ENCODE peak calls at places on chromosomes 11 and 22, in four cellular contexts. W is sigmoid colon, Z is transverse colon, Y is ovary. N is an unnamed sample.

GRCh38 chr11:39304586-39304985 is 2154.9 kb downstream of the LRRC4C start:
- DNase-seq in Z (no peak), W (no peak), Y (no peak), N (no peak)

GRCh38 chr22:29369460-29369859 is 18.9 kb downstream of the AP1B1 start:
- DNase-seq in Z (peak), Y (peak), W (peak), N (peak)

GRCh38 chr11:2376751-2377451 is at the start of gene CD81:
- DNase-seq in Y (peak), W (no peak), Z (no peak), N (peak)

GRCh38 chr22:32591620-32592019 is 117.0 kb downstream of the FBXO7 start:
- DNase-seq in W (no peak), Z (no peak), Y (no peak), N (no peak)

GRCh38 chr11:115267228-115267627 is 237.0 kb downstream of the CADM1 start:
- DNase-seq in Z (no peak), W (no peak), Y (no peak), N (no peak)

GRCh38 chr11:109508185-109508584 is 86.2 kb downstream of the C11orf87 start:
- DNase-seq in Z (no peak), W (no peak), Y (no peak), N (no peak)

GRCh38 chr11:57515332-57516060 is at the start of gene SLC43A1:
- DNase-seq in Y (peak), Z (peak), W (peak), N (peak)

GRCh38 chr11:84218318-84218717 is 932.2 kb upstream of the CCDC90B start:
- DNase-seq in W (no peak), Y (no peak), Z (no peak), N (no peak)

GRCh38 chr11:113587318-113587739 is 112.1 kb upstream of the DRD2 start:
- DNase-seq in Z (no peak), Y (no peak), W (no peak), N (no peak)

GRCh38 chr11:59866397-59866796 is at the start of gene TCN1:
- DNase-seq in Y (no peak), W (no peak), Z (no peak), N (no peak)

GRCh38 chr22:31647516-31647915 is 14.5 kb downstream of the PISD start:
- DNase-seq in Z (no peak), Y (no peak), W (no peak), N (no peak)

GRCh38 chr11:128904872-128905344 is 13.8 kb downstream of the KCNJ5 start:
- DNase-seq in W (no peak), Y (no peak), Z (peak), N (peak)

GRCh38 chr11:74446445-74446844 is 20.9 kb downstream of the KCNE3 start:
- DNase-seq in Y (no peak), W (no peak), Z (no peak), N (no peak)

GRCh38 chr11:76233936-76234703 is 27.8 kb upstream of the WNT11 start:
- DNase-seq in Y (peak), W (peak), Z (peak), N (peak)

GRCh38 chr11:1338201-1339065 is 29.0 kb upstream of the TOLLIP start:
- DNase-seq in W (peak), Y (peak), Z (no peak), N (no peak)

GRCh38 chr11:38819986-38820385 is 2221.9 kb upstream of the RAG2 start:
- DNase-seq in W (no peak), Z (no peak), Y (no peak), N (no peak)

GRCh38 chr11:11993814-11994213 is 14.6 kb downstream of the DKK3 start:
- DNase-seq in Y (no peak), W (peak), Z (no peak), N (no peak)

GRCh38 chr11:65577756-65578109 is 1.9 kb downstream of the EHBP1L1 start:
- DNase-seq in Z (peak), W (peak), Y (peak), N (no peak)
- TF ChIP-seq POLR2A in Z (no peak), W (no peak), Y (no peak), N (no peak)

DNA sequence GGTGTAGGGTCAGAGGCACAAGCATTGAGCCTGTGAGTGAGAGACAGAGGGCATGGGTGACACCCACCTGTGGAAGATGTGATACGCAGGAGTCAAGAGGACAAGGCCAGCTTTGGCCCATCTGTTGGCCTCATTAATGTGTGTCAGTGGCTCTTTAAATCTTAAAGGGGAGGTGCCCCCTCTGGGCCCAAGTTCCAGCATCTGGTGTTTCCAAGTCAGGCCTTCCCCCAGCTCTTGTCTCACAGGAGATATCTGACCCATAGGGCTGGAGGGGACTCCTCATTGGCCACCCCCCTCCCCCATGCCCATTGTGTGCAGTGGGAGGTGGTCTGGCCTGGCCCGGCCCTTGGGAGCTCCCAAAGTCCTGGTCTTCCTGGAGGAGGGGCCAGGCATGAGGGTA is 8.9 kb downstream of the KCNK7 start:
- DNase-seq in Y (no peak), Z (no peak), W (no peak), N (no peak)
- H3K4me3 ChIP-seq in Y (no peak), Z (no peak), W (no peak), N (no peak)

DNA sequence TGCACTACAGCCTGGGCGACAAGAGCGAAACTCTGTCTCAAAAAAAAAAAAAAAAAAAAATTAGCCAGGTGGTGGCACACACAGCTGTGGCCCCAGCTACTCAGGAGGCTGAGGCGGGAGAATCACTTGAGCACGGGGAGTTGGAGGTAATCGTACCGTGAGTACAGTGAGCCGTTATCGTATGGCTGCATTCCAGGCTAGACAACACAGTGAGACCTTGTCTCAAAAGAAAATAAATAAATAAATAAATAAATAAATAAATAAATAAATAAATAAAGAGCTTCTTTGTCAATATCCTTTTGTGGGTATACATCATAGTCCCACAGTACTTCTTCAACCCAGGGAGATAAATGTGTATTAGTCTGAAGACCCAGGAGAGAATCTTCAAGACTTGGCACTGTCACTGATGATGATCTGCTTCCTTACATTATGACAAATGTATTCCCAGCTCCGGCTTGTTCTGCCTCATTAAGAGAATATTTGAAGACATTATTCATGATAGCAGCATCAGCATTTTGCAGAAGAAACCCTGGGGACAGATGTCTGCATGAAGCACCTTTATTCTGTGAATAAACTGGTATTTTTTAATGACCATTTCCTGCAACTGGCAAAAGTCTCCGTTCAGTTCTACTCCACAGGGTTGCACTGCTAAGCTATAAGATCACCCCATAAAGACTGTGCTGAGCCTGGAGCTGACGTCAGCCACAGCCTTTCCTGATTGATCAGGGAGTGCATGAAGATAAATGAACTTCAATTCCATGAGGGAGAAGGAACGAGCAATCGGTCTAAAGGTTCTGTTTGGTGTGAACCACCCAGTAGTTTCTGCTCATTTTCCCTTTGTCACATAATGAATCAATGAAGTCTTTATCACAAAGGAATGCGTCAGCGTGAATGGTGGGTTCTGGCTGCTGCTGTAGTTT is 1.7 kb upstream of the ACY3 start:
- DNase-seq in W (no peak), Y (no peak), Z (peak), N (peak)
- H3K27ac ChIP-seq in W (no peak), Y (no peak), Z (peak), N (peak)

DNA sequence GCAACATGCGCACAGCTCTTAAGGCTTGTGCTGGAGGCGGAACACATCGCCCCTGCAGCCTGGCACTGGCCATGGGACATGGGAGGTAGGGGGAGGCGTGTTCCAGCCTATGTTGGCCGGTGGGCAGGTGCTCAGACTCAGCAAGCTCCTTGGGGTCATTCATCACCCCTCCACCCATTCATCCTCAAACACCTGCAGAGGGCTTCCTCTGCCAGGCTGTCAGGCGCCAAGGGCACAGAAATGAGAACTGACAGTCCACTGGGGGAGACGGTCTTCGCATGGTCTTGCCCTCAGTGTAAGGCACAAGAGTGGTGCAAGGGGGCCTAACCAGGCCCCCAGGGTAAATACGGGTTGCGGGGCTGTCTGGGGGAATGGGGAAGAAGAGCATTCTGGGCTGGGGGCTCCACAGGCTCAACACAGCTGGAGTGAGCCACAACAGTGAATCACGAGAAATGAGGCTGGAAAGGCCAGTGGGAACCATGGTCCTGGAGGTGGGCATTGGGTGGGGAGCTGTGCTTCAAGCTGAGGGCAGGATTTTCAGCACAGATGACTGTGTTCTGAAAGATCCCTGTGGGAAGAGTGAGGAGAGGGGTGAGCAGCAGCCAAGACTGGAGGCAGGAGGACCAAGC is 55.4 kb downstream of the ARFGAP3 start:
- DNase-seq in Z (no peak), W (peak), Y (no peak), N (no peak)
- TF ChIP-seq POLR2A in Z (no peak), W (no peak), Y (no peak), N (no peak)

GRCh38 chr22:45239378-45240136 is 1.1 kb downstream of the KIAA0930 start:
- DNase-seq in Z (no peak), W (no peak), Y (no peak), N (no peak)
- H3K4me3 ChIP-seq in Z (peak), W (peak), Y (peak), N (peak)

GRCh38 chr22:24124247-24124646 is 57.0 kb upstream of the SUSD2 start:
- DNase-seq in W (no peak), Z (no peak), Y (no peak), N (no peak)

GRCh38 chr22:24125942-24126341 is 55.3 kb upstream of the SUSD2 start:
- DNase-seq in Z (no peak), Y (no peak), W (no peak), N (no peak)

GRCh38 chr22:24128631-24129601 is 52.4 kb upstream of the SUSD2 start:
- DNase-seq in Z (no peak), Y (no peak), W (peak), N (no peak)

GRCh38 chr22:24129980-24130379 is 51.3 kb upstream of the SUSD2 start:
- DNase-seq in Z (no peak), W (no peak), Y (no peak), N (no peak)

DNA sequence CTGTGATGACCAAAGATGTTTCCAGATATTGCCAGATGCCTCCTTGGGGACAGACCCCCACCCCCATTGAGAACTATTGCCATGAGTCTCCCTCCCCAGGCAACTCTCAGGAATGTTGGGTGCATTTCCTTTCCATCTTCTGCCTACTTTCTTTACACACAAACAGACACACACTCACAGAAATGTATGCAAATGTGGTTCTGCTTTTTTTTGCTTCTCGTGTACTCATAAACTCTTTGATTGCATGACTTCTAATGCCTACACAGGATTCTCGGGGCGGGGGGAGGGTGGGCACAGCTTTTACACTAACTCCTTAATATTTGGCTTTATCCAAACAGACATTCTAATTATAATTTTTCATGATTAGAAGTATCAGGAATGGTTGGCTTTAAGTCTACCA is 53.3 kb upstream of the SUSD2 start:
- DNase-seq in Z (no peak), Y (no peak), W (no peak), N (no peak)
- H3K27ac ChIP-seq in Z (no peak), Y (no peak), W (no peak), N (no peak)

DNA sequence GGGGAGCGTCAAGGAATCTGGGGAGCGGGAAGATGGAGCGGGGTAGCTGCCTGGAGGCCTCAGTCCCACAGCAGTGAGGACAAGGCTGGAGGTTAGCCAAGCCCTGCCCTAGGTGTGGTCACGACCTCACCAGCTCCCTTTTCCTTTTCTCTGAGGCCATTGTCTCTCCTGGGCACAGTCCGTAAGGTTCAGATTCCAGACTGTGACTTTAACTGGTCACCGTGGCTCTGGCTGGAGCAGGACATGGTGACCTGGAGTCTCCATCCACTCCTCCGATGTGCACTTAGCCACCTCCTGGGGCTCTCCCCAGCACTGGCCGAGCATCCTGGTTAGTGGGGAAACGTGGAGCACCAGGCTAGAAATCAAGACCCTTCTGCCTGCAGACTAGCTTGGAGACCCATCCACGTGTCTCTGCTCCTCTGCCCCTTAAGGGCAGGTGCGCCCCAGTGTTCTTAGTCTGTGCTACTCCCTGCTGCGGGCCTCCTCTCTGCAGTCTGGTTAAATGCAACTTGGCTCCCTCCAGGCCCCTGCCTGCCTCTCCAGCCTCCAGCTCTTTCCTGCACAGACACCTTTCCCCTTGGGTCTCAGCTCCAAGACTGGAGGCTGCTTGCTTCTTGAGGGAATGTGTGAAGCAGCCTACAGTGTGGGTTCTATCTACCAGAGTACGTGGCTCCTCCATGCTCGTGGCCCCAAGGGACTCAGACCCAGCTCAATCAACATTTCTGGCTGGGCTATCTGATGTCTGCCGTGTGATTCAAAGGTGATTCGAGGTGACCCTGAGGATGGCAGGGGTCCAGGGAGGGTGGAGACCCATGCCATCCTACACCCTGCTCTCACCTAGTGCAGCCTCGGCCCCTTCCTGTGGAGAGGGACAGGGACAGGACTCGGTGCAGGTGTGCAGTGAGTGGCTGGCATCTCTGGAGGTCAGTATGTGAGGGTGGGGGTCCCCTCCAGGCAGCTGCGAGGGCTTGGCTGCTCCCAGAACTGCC is 5.2 kb downstream of the SLC25A1 start:
- DNase-seq in W (no peak), Y (no peak), Z (peak), N (no peak)
- TF ChIP-seq POLR2A in W (no peak), Y (no peak), Z (no peak), N (peak)

DNA sequence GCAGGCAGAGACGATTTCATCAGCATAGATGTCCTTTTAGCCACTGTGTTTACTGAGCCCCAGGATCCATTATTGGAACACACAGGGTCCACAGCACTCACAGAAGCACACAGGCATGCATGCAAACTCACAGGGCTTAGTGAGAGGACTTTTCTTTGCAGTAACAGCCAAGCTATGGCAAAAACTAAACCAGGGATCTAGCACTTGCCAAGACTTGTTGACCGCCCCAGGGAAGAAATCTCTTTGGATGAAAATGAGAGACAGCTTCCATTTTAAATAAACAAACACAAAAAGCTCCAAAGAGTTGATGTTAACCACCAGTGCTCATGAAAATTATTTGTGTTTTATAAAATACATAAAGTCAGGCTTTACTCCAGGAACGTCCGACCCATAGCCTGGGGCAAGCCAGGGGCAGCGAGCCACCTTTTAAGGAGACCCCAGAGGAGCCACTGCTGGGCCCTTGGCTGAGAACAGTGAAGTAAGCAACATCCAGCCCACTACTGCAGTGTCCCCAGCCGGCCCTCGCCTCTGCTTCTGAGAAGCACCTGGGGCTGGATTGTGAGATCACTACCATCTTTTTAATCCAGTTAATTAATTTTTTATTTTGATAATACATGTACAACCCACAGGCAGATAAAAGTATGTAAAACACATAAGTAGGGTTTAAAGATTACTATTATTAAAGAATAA is 22.0 kb upstream of the TFIP11 start:
- DNase-seq in W (no peak), Z (no peak), Y (no peak), N (no peak)
- H3K4me3 ChIP-seq in W (no peak), Z (no peak), Y (no peak), N (no peak)

GRCh38 chr11:118886681-118887111 is 3.0 kb downstream of the CXCR5 start:
- DNase-seq in Y (no peak), Z (no peak), W (no peak), N (peak)

GRCh38 chr11:118885831-118886571 is 2.3 kb downstream of the CXCR5 start:
- DNase-seq in W (no peak), Z (no peak), Y (no peak), N (no peak)

GRCh38 chr11:118887219-118887618 is 3.5 kb downstream of the CXCR5 start:
- DNase-seq in Y (no peak), Z (no peak), W (no peak), N (no peak)

GRCh38 chr11:118889796-118890195 is 6.1 kb downstream of the CXCR5 start:
- DNase-seq in Y (peak), W (no peak), Z (no peak), N (no peak)

DNA sequence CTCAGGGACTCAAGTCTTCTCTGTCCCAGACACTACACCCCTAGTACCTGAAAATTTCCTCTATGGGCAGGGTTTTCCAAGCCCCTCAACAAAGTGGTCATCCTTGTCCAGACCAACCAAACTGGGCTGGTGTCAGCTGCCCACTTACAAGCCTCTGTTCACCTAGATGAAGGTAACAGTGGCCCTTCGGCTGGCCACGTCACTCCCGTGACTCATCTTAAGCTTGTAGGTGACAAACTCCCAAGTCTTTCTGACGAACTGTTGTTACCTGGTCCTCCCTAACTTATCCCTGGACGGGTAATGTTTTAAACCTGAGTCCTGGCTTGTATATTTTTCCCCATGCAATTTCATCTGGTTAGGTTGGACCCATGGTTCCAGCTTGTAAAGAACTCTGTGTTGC is 4.7 kb downstream of the CXCR5 start:
- DNase-seq in Y (no peak), W (no peak), Z (no peak), N (no peak)
- H3K27ac ChIP-seq in Y (no peak), W (peak), Z (peak), N (peak)

GRCh38 chr11:35276396-35276795 is 137.4 kb downstream of the CD44 start:
- DNase-seq in Y (no peak), Z (no peak), W (no peak), N (no peak)
- TF ChIP-seq POLR2A in Y (no peak), Z (no peak), W (no peak), N (no peak)